ENCODE peak calls at places on chromosomes 7 and 10, in five cellular contexts. M is PC-9, D is H9, Z is A549, X is HCT116. N is an unnamed sample.
A peak's percentile ranks its signal among the peaks of the same experiment; 100 is the strongest.

GRCh38 chr10:33209777-33210176 is 124.7 kb downstream of the NRP1 start:
- DNase-seq in M (no peak), D (no peak), Z (no peak), X (no peak), N (no peak)

GRCh38 chr7:16606704-16607103 is 38.9 kb downstream of the ANKMY2 start:
- DNase-seq in M (no peak), D (no peak), Z (no peak), X (no peak), N (no peak)

GRCh38 chr7:114917211-114917839 is 4.6 kb upstream of the MDFIC start:
- DNase-seq in M (no peak), D (no peak), Z (no peak), X (no peak), N (no peak)

GRCh38 chr7:116709336-116709735 is 37.3 kb downstream of the MET start:
- DNase-seq in M (no peak), D (no peak), Z (no peak), X (no peak), N (no peak)

GRCh38 chr10:80517416-80518142 is 20.1 kb upstream of the SH2D4B start:
- DNase-seq in M (no peak), D (no peak), Z (no peak), X (no peak), N (no peak)

GRCh38 chr10:89548673-89549072 is 13.3 kb upstream of the SLC16A12 start:
- DNase-seq in M (no peak), D (no peak), Z (no peak), X (no peak), N (no peak)

GRCh38 chr7:128217030-128217805 is 23.9 kb upstream of the LEP start:
- DNase-seq in M (peak; percentile 50), D (peak; percentile 79), Z (peak; percentile 36), X (no peak), N (peak; percentile 94)

GRCh38 chr10:117334075-117334474 is 41.2 kb downstream of the PDZD8 start:
- DNase-seq in M (no peak), D (no peak), Z (no peak), X (no peak), N (no peak)

GRCh38 chr10:95374597-95375209 is 83.9 kb upstream of the PDLIM1 start:
- DNase-seq in M (peak; percentile 59), D (peak; percentile 83), Z (peak; percentile 84), X (peak; percentile 61), N (peak; percentile 80)

GRCh38 chr10:124142960-124143359 is 49.6 kb upstream of the CHST15 start:
- DNase-seq in M (no peak), D (no peak), Z (no peak), X (no peak), N (peak; percentile 32)

GRCh38 chr10:12703813-12704212 is 297.7 kb downstream of the CCDC3 start:
- DNase-seq in M (peak; percentile 86), D (no peak), Z (peak; percentile 57), X (no peak), N (peak; percentile 86)

GRCh38 chr10:1171586-1171985 is 115.4 kb downstream of the WDR37 start:
- DNase-seq in M (no peak), D (no peak), Z (no peak), X (no peak), N (no peak)

GRCh38 chr10:62860946-62861345 is 44.8 kb upstream of the EGR2 start:
- DNase-seq in M (no peak), D (no peak), Z (no peak), X (no peak), N (no peak)

GRCh38 chr7:152969839-152970238 is 210.3 kb downstream of the ACTR3B start:
- DNase-seq in M (no peak), D (no peak), Z (no peak), X (no peak), N (no peak)

GRCh38 chr10:86711957-86712708 is 43.8 kb downstream of the LDB3 start:
- DNase-seq in M (no peak), D (peak; percentile 63), Z (peak; percentile 53), X (no peak), N (no peak)

GRCh38 chr10:116802474-116802873 is 46.8 kb upstream of the ENO4 start:
- DNase-seq in M (no peak), D (no peak), Z (no peak), X (no peak), N (no peak)

GRCh38 chr10:3271385-3272115 is 99.0 kb upstream of the PITRM1 start:
- DNase-seq in M (no peak), D (no peak), Z (no peak), X (no peak), N (no peak)

GRCh38 chr10:43793714-43794113 is 145.0 kb upstream of the ZNF32 start:
- DNase-seq in M (no peak), D (no peak), Z (no peak), X (no peak), N (peak; percentile 90)

GRCh38 chr7:150931199-150931869 is 46.8 kb downstream of the KCNH2 start:
- DNase-seq in M (no peak), D (no peak), Z (no peak), X (no peak), N (no peak)

GRCh38 chr10:132400547-132401151 is 3.6 kb downstream of the PWWP2B start:
- DNase-seq in M (no peak), D (no peak), Z (no peak), X (no peak), N (no peak)

GRCh38 chr7:153507885-153508284 is 544.3 kb upstream of the DPP6 start:
- DNase-seq in M (no peak), D (no peak), Z (no peak), X (no peak), N (no peak)

GRCh38 chr7:80087051-80087767 is 47.4 kb upstream of the GNAI1 start:
- DNase-seq in M (no peak), D (no peak), Z (no peak), X (peak; percentile 27), N (peak; percentile 32)

GRCh38 chr7:36747251-36747968 is 23.1 kb upstream of the AOAH start:
- DNase-seq in M (no peak), D (no peak), Z (no peak), X (no peak), N (peak; percentile 3)

GRCh38 chr7:69825031-69825681 is 226.9 kb downstream of the AUTS2 start:
- DNase-seq in M (no peak), D (no peak), Z (no peak), X (no peak), N (no peak)

GRCh38 chr7:43398831-43399230 is 184.1 kb upstream of the STK17A start:
- DNase-seq in M (peak; percentile 16), D (no peak), Z (no peak), X (no peak), N (no peak)

GRCh38 chr7:25557379-25557916 is 329.2 kb upstream of the NPVF start:
- DNase-seq in M (no peak), D (no peak), Z (no peak), X (no peak), N (no peak)

GRCh38 chr10:108348215-108348614 is 1183.7 kb upstream of the SORCS1 start:
- DNase-seq in M (no peak), D (no peak), Z (no peak), X (no peak), N (no peak)

GRCh38 chr10:97770265-97770664 is 1.5 kb downstream of the SFRP5 start:
- DNase-seq in M (no peak), D (no peak), Z (no peak), X (no peak), N (no peak)

GRCh38 chr10:97771055-97771811 is 566 bp downstream of the SFRP5 start:
- DNase-seq in M (no peak), D (peak; percentile 67), Z (peak; percentile 71), X (no peak), N (peak; percentile 53)

GRCh38 chr10:97773096-97773495 is 1.3 kb upstream of the SFRP5 start:
- DNase-seq in M (no peak), D (no peak), Z (no peak), X (no peak), N (no peak)

GRCh38 chr10:97774811-97775294 is 3.1 kb upstream of the SFRP5 start:
- DNase-seq in M (no peak), D (no peak), Z (no peak), X (no peak), N (no peak)

GRCh38 chr10:97771913-97772823 is at the start of gene SFRP5:
- DNase-seq in M (no peak), D (peak; percentile 60), Z (no peak), X (no peak), N (no peak)
- H3K4me2 ChIP-seq in M (no peak within 1 kb of the TSS), D (peak within 1 kb of the TSS; percentile 68), Z (peak within 1 kb of the TSS; percentile 96), X (no peak within 1 kb of the TSS), N (no peak within 1 kb of the TSS)

GRCh38 chr10:53477313-53477675 is 704.7 kb upstream of the MBL2 start:
- DNase-seq in M (no peak), D (no peak), Z (no peak), X (no peak), N (no peak)
- H3K4me1 ChIP-seq in M (no peaks in the 10 kb centered on the region), D (peaks cover 3% of the 10 kb centered on the region), Z (no peaks in the 10 kb centered on the region), X (no peaks in the 10 kb centered on the region), N (no peaks in the 10 kb centered on the region)

GRCh38 chr7:6691609-6692106 is 15.1 kb downstream of the ZNF12 start:
- DNase-seq in M (peak; percentile 50), D (no peak), Z (peak; percentile 56), X (no peak), N (peak; percentile 57)

GRCh38 chr7:6691103-6691502 is 15.6 kb downstream of the ZNF12 start:
- DNase-seq in M (no peak), D (no peak), Z (no peak), X (no peak), N (no peak)
- H3K9me3 ChIP-seq in M (peaks cover 99% of the 10 kb centered on the region), D (peaks cover 99% of the 10 kb centered on the region), Z (peaks cover 100% of the 10 kb centered on the region), X (peaks cover 76% of the 10 kb centered on the region), N (peaks cover 48% of the 10 kb centered on the region)

GRCh38 chr10:34612446-34612845 is 202.7 kb downstream of the PARD3 start:
- DNase-seq in M (no peak), D (no peak), Z (no peak), X (no peak), N (peak; percentile 35)
- H3K4me2 ChIP-seq in M (no peak overlapping the region), D (no peak overlapping the region), Z (no peak overlapping the region), X (no peak overlapping the region), N (no peak overlapping the region)

DNA sequence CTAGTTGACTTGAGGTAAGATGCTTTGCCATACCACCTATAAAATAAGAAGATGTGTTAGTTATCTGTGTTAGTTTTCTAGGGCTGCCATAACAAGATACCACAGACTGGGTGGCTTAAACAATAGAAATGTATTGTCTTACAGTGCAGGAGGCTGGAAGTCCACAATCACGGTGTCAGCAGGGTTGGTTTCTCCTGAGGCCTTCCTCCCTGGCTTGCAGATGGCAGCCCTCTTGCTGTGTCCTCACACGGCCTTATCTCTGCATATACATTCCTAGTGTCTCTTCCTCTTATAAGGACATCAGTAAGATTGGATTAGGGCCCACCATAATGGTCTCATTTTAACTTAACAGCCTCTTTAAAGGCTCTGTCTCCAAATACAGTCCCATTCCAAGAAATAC is 192.1 kb downstream of the GATA3 start:
- DNase-seq in M (no peak), D (no peak), Z (no peak), X (no peak), N (no peak)
- H3K4me1 ChIP-seq in M (no peaks in the 10 kb centered on the region), D (no peaks in the 10 kb centered on the region), Z (no peaks in the 10 kb centered on the region), X (no peaks in the 10 kb centered on the region), N (no peaks in the 10 kb centered on the region)

DNA sequence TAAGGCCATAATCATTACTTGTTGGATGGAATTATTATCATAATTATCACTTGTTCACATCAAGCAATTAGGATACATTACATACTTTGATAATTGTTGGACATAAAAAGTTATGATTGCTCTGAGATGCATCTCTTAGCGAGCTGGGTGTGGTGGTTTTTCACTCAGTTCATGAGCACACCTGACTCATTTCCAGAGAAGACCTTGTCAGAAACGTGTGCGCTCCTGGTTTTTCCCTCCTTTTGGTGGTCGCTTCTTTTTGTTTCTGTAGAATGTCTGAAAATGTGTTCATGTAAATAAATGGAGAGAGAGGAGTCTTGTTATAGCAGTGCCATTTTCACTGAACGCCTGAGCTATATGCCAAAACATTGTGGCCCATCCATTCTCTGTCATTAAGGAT is 141.3 kb downstream of the PAXIP1 start:
- DNase-seq in M (no peak), D (no peak), Z (no peak), X (no peak), N (no peak)
- H3K9me3 ChIP-seq in M (no peaks in the 10 kb centered on the region), D (no peaks in the 10 kb centered on the region), Z (no peaks in the 10 kb centered on the region), X (no peaks in the 10 kb centered on the region), N (no peaks in the 10 kb centered on the region)

N was measured in GM23248.